ENCODE peak calls at places on chromosomes 6 and 20, in ten cellular contexts. One of them, this sample, is unnamed.

GRCh38 chr6:159985296-159985940 is 16.5 kb downstream of the IGF2R start:
- DNase-seq in RWPE1: no peak
- DNase-seq in mucosa of descending colon: no peak
- DNase-seq in psoas muscle: no peak
- DNase-seq in cardiac muscle cell: no peak
- DNase-seq in MCF 10A: no peak
- DNase-seq in pancreas: no peak
- DNase-seq in IMR-90: peak
- DNase-seq in tibial nerve: no peak
- DNase-seq in AG04449: no peak
- DNase-seq in this sample: no peak

GRCh38 chr20:45791668-45792512 is at the start of the genes DNTTIP1 and WFDC3:
- DNase-seq in tibial nerve: peak
- DNase-seq in RWPE1: peak
- DNase-seq in AG04449: peak
- DNase-seq in psoas muscle: peak
- DNase-seq in mucosa of descending colon: peak
- DNase-seq in cardiac muscle cell: peak
- DNase-seq in MCF 10A: peak
- DNase-seq in IMR-90: peak
- DNase-seq in pancreas: peak
- DNase-seq in this sample: peak

GRCh38 chr6:35220711-35221110 is 7.0 kb downstream of the SCUBE3 start:
- DNase-seq in AG04449: no peak
- DNase-seq in mucosa of descending colon: no peak
- DNase-seq in cardiac muscle cell: no peak
- DNase-seq in psoas muscle: no peak
- DNase-seq in RWPE1: no peak
- DNase-seq in IMR-90: no peak
- DNase-seq in pancreas: no peak
- DNase-seq in MCF 10A: no peak
- DNase-seq in tibial nerve: no peak
- DNase-seq in this sample: no peak

GRCh38 chr6:118905851-118906250 is 11.9 kb downstream of the ASF1A start:
- DNase-seq in cardiac muscle cell: no peak
- DNase-seq in AG04449: no peak
- DNase-seq in tibial nerve: no peak
- DNase-seq in psoas muscle: no peak
- DNase-seq in MCF 10A: no peak
- DNase-seq in pancreas: no peak
- DNase-seq in IMR-90: no peak
- DNase-seq in mucosa of descending colon: no peak
- DNase-seq in RWPE1: peak
- DNase-seq in this sample: no peak

GRCh38 chr20:16749573-16749972 is 1.4 kb downstream of the OTOR start:
- DNase-seq in cardiac muscle cell: no peak
- DNase-seq in psoas muscle: no peak
- DNase-seq in RWPE1: no peak
- DNase-seq in tibial nerve: no peak
- DNase-seq in pancreas: no peak
- DNase-seq in mucosa of descending colon: no peak
- DNase-seq in IMR-90: no peak
- DNase-seq in AG04449: no peak
- DNase-seq in MCF 10A: no peak
- DNase-seq in this sample: no peak

GRCh38 chr6:129206761-129207330 is 323.9 kb downstream of the LAMA2 start:
- DNase-seq in tibial nerve: no peak
- DNase-seq in IMR-90: no peak
- DNase-seq in mucosa of descending colon: no peak
- DNase-seq in AG04449: no peak
- DNase-seq in pancreas: no peak
- DNase-seq in psoas muscle: no peak
- DNase-seq in cardiac muscle cell: no peak
- DNase-seq in MCF 10A: no peak
- DNase-seq in RWPE1: no peak
- DNase-seq in this sample: no peak

GRCh38 chr20:51065615-51066014 is 42.7 kb upstream of the KCNG1 start:
- DNase-seq in mucosa of descending colon: no peak
- DNase-seq in cardiac muscle cell: no peak
- DNase-seq in RWPE1: no peak
- DNase-seq in pancreas: no peak
- DNase-seq in AG04449: no peak
- DNase-seq in psoas muscle: no peak
- DNase-seq in MCF 10A: no peak
- DNase-seq in IMR-90: no peak
- DNase-seq in tibial nerve: no peak
- DNase-seq in this sample: no peak

GRCh38 chr6:108161724-108162282 is 4.0 kb upstream of the NR2E1 start:
- DNase-seq in tibial nerve: no peak
- DNase-seq in AG04449: no peak
- DNase-seq in psoas muscle: no peak
- DNase-seq in mucosa of descending colon: no peak
- DNase-seq in IMR-90: no peak
- DNase-seq in RWPE1: no peak
- DNase-seq in cardiac muscle cell: no peak
- DNase-seq in MCF 10A: no peak
- DNase-seq in pancreas: no peak
- DNase-seq in this sample: no peak

GRCh38 chr6:106634565-106634964 is 5.2 kb downstream of the QRSL1 start:
- DNase-seq in IMR-90: no peak
- DNase-seq in tibial nerve: no peak
- DNase-seq in psoas muscle: no peak
- DNase-seq in mucosa of descending colon: no peak
- DNase-seq in MCF 10A: no peak
- DNase-seq in AG04449: no peak
- DNase-seq in RWPE1: no peak
- DNase-seq in pancreas: no peak
- DNase-seq in cardiac muscle cell: no peak
- DNase-seq in this sample: no peak

GRCh38 chr6:106637051-106637717 is 7.8 kb downstream of the QRSL1 start:
- DNase-seq in psoas muscle: no peak
- DNase-seq in MCF 10A: no peak
- DNase-seq in IMR-90: no peak
- DNase-seq in cardiac muscle cell: no peak
- DNase-seq in pancreas: no peak
- DNase-seq in mucosa of descending colon: no peak
- DNase-seq in RWPE1: no peak
- DNase-seq in AG04449: no peak
- DNase-seq in tibial nerve: no peak
- DNase-seq in this sample: no peak

GRCh38 chr6:106639812-106640211 is 10.4 kb downstream of the QRSL1 start:
- DNase-seq in MCF 10A: no peak
- DNase-seq in cardiac muscle cell: no peak
- DNase-seq in psoas muscle: no peak
- DNase-seq in AG04449: no peak
- DNase-seq in IMR-90: no peak
- DNase-seq in tibial nerve: no peak
- DNase-seq in mucosa of descending colon: no peak
- DNase-seq in pancreas: no peak
- DNase-seq in RWPE1: no peak
- DNase-seq in this sample: no peak

GRCh38 chr6:106642476-106642875 is 13.1 kb downstream of the QRSL1 start:
- DNase-seq in IMR-90: no peak
- DNase-seq in pancreas: no peak
- DNase-seq in AG04449: no peak
- DNase-seq in MCF 10A: peak
- DNase-seq in cardiac muscle cell: no peak
- DNase-seq in RWPE1: no peak
- DNase-seq in tibial nerve: no peak
- DNase-seq in psoas muscle: no peak
- DNase-seq in mucosa of descending colon: no peak
- DNase-seq in this sample: no peak

DNA sequence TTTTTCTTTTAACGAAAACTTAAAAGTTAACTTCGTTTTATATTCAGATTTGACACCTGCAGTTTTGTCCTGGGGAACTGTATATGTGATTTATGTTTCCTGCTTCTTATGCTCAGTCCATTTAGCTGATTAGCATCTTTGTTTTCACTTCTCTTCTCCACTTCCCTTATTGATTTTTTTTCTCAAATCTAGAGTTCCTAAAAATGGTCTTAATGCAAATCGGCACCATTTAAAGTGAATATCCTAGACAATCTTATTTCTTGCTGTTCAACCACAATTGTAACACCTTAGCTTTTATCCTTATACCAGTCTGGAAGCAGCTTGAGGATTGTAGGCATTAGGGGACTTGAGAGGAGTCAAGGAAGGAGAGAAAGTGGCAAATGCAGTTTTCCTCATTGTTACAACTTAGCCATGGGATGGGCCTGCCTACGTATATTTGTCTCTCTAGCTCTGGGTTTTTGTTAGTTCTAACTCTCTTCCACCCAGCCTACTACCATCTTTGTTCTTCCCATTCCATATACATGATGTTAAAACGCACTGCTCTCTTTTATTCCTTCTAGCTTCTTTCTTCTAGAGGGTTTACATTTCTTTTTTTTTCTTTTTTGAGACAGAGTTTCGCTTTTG is 8.5 kb downstream of the QRSL1 start:
- DNase-seq in tibial nerve: no peak
- DNase-seq in AG04449: no peak
- DNase-seq in cardiac muscle cell: no peak
- DNase-seq in IMR-90: no peak
- DNase-seq in RWPE1: no peak
- DNase-seq in pancreas: no peak
- DNase-seq in mucosa of descending colon: no peak
- DNase-seq in MCF 10A: no peak
- DNase-seq in psoas muscle: no peak
- DNase-seq in this sample: no peak
- TF ChIP-seq CTCF in tibial nerve: no peak
- TF ChIP-seq CTCF in AG04449: no peak
- TF ChIP-seq CTCF in cardiac muscle cell: no peak
- TF ChIP-seq CTCF in IMR-90: no peak
- TF ChIP-seq CTCF in RWPE1: no peak
- TF ChIP-seq CTCF in pancreas: no peak
- TF ChIP-seq CTCF in mucosa of descending colon: no peak
- TF ChIP-seq CTCF in MCF 10A: no peak
- TF ChIP-seq CTCF in psoas muscle: no peak
- TF ChIP-seq CTCF in this sample: no peak

GRCh38 chr20:577167-577791 is 32.8 kb downstream of the TCF15 start:
- DNase-seq in psoas muscle: no peak
- DNase-seq in pancreas: no peak
- DNase-seq in tibial nerve: no peak
- DNase-seq in AG04449: no peak
- DNase-seq in IMR-90: peak
- DNase-seq in MCF 10A: peak
- DNase-seq in cardiac muscle cell: no peak
- DNase-seq in mucosa of descending colon: no peak
- DNase-seq in RWPE1: no peak
- DNase-seq in this sample: no peak
- TF ChIP-seq CTCF in psoas muscle: no peak
- TF ChIP-seq CTCF in pancreas: no peak
- TF ChIP-seq CTCF in tibial nerve: no peak
- TF ChIP-seq CTCF in AG04449: peak
- TF ChIP-seq CTCF in IMR-90: peak
- TF ChIP-seq CTCF in MCF 10A: no peak
- TF ChIP-seq CTCF in cardiac muscle cell: peak
- TF ChIP-seq CTCF in mucosa of descending colon: no peak
- TF ChIP-seq CTCF in RWPE1: no peak
- TF ChIP-seq CTCF in this sample: no peak

DNA sequence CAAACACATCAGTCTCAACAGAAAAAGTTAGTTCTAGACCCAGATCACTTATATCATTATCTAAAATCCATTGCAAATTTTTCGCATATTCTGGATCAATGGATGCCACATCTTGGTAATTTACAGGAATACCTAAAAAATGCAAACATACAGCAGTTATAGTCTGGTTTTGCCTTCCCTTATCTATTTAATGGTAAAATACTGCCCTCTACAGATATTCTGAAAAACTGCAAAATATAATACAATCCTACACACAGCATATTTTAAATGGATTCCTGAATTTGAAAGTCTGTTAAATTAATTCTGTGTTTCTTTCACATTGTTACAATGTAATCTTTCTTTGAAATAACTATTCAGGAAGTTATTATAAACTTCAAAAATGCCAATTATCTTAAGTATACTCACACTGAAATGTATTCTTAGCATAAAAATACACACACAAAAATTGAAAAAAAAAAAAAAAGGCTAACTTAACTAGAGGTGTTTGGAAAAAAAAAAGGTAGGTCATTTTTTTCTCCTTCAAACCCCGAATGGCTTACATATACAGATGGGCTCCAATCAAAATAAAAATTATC is 88.4 kb downstream of the HACE1 start:
- DNase-seq in tibial nerve: no peak
- DNase-seq in AG04449: no peak
- DNase-seq in IMR-90: peak
- DNase-seq in psoas muscle: no peak
- DNase-seq in mucosa of descending colon: no peak
- DNase-seq in cardiac muscle cell: peak
- DNase-seq in RWPE1: peak
- DNase-seq in pancreas: no peak
- DNase-seq in MCF 10A: peak
- DNase-seq in this sample: no peak
- TF ChIP-seq CTCF in tibial nerve: peak
- TF ChIP-seq CTCF in AG04449: no peak
- TF ChIP-seq CTCF in IMR-90: peak
- TF ChIP-seq CTCF in psoas muscle: peak
- TF ChIP-seq CTCF in mucosa of descending colon: no peak
- TF ChIP-seq CTCF in cardiac muscle cell: peak
- TF ChIP-seq CTCF in RWPE1: peak
- TF ChIP-seq CTCF in pancreas: peak
- TF ChIP-seq CTCF in MCF 10A: peak
- TF ChIP-seq CTCF in this sample: no peak

GRCh38 chr6:12148841-12149240 is 136.7 kb downstream of the HIVEP1 start:
- DNase-seq in pancreas: no peak
- DNase-seq in mucosa of descending colon: no peak
- DNase-seq in tibial nerve: no peak
- DNase-seq in cardiac muscle cell: no peak
- DNase-seq in RWPE1: no peak
- DNase-seq in IMR-90: no peak
- DNase-seq in psoas muscle: no peak
- DNase-seq in AG04449: no peak
- DNase-seq in MCF 10A: no peak
- DNase-seq in this sample: no peak

GRCh38 chr6:12149944-12150510 is 137.9 kb downstream of the HIVEP1 start:
- DNase-seq in RWPE1: no peak
- DNase-seq in IMR-90: no peak
- DNase-seq in mucosa of descending colon: no peak
- DNase-seq in pancreas: no peak
- DNase-seq in psoas muscle: no peak
- DNase-seq in tibial nerve: no peak
- DNase-seq in AG04449: no peak
- DNase-seq in cardiac muscle cell: no peak
- DNase-seq in MCF 10A: no peak
- DNase-seq in this sample: no peak

GRCh38 chr6:12148317-12148801 is 136.2 kb downstream of the HIVEP1 start:
- DNase-seq in AG04449: peak
- DNase-seq in tibial nerve: no peak
- DNase-seq in pancreas: no peak
- DNase-seq in RWPE1: no peak
- DNase-seq in IMR-90: peak
- DNase-seq in MCF 10A: peak
- DNase-seq in cardiac muscle cell: no peak
- DNase-seq in mucosa of descending colon: no peak
- DNase-seq in psoas muscle: no peak
- DNase-seq in this sample: no peak

GRCh38 chr6:12150812-12151432 is 138.8 kb downstream of the HIVEP1 start:
- DNase-seq in IMR-90: no peak
- DNase-seq in tibial nerve: no peak
- DNase-seq in pancreas: no peak
- DNase-seq in RWPE1: peak
- DNase-seq in MCF 10A: peak
- DNase-seq in mucosa of descending colon: peak
- DNase-seq in cardiac muscle cell: peak
- DNase-seq in psoas muscle: no peak
- DNase-seq in AG04449: no peak
- DNase-seq in this sample: no peak

DNA sequence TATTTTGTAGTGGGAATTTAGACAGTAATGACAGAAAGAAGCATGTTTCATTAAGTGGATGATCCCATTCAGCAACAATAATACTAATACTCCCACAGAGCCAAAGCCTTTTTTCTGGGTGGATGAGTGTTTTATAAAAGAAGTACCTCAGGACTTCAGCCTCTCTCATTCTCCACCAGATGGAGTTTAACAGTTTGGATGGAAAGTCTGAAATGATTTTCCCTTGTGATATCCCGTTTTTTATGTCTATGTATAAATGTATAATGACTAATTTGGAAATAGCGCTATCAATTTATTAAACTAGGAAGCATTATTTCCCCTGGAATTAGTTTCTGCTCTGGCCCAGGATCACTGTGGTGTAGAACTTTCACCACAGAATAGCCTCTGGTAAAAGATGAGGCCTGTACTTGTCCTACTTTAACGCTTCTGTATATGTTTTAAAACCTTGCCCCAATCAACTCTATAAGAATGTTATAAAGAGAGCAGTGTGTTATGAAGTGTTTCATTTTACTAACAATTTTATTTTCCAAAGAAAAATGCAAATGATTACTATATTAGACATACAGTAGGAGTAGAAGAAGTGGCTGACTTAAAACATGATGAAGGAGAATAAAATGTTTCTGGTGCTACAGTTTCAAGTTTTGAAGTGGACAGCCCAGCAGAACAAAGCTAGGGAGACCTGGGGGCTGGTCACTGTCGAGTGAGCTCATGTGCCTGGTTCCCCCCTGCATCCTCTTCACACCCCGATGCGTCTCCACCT is 135.6 kb downstream of the HIVEP1 start:
- DNase-seq in mucosa of descending colon: no peak
- DNase-seq in IMR-90: peak
- DNase-seq in RWPE1: no peak
- DNase-seq in cardiac muscle cell: no peak
- DNase-seq in pancreas: no peak
- DNase-seq in tibial nerve: no peak
- DNase-seq in MCF 10A: no peak
- DNase-seq in psoas muscle: no peak
- DNase-seq in AG04449: no peak
- DNase-seq in this sample: no peak
- TF ChIP-seq CTCF in mucosa of descending colon: no peak
- TF ChIP-seq CTCF in IMR-90: peak
- TF ChIP-seq CTCF in RWPE1: no peak
- TF ChIP-seq CTCF in cardiac muscle cell: no peak
- TF ChIP-seq CTCF in pancreas: no peak
- TF ChIP-seq CTCF in tibial nerve: no peak
- TF ChIP-seq CTCF in MCF 10A: no peak
- TF ChIP-seq CTCF in psoas muscle: no peak
- TF ChIP-seq CTCF in AG04449: peak
- TF ChIP-seq CTCF in this sample: no peak

This sample was measured in activated B cell treated with CpG ODN at 0.5 μM for 24 hours.